ENCODE peak calls at places on chromosomes 11 and 22, in eight cellular contexts. M is activated T-cell treated with anti-CD3 and anti-CD28 coated beads for 24 hours, O is T-helper 2 cell, Y is NCI-H1436, B is ACHN, K is heart right ventricle, E is GM06990, F is endodermal cell. P is an unnamed sample.

GRCh38 chr22:38696606-38697005 is 4.1 kb downstream of the JOSD1 start:
- DNase-seq in M (peak; percentile 39), O (peak; percentile 70), Y (no peak), B (peak; percentile 68), K (peak; percentile 39), E (no peak), F (no peak), P (peak; percentile 20)

GRCh38 chr11:92269021-92269420 is 44.4 kb downstream of the FAT3 start:
- DNase-seq in M (no peak), O (no peak), Y (no peak), B (peak; percentile 91), K (no peak), E (no peak), F (no peak), P (no peak)

GRCh38 chr22:20885017-20885556 is 26.3 kb downstream of the SNAP29 start:
- DNase-seq in M (no peak), O (no peak), Y (no peak), B (no peak), K (no peak), E (no peak), F (no peak), P (no peak)

GRCh38 chr11:2843551-2843950 is 42.0 kb downstream of the CDKN1C start:
- DNase-seq in M (no peak), O (no peak), Y (no peak), B (no peak), K (no peak), E (no peak), F (no peak), P (no peak)

GRCh38 chr11:122804161-122804560 is 34.1 kb upstream of the CRTAM start:
- DNase-seq in M (no peak), O (no peak), Y (no peak), B (peak; percentile 59), K (no peak), E (no peak), F (no peak), P (no peak)

GRCh38 chr11:88320149-88320559 is 17.4 kb downstream of the CTSC start:
- DNase-seq in M (no peak), O (no peak), Y (no peak), B (no peak), K (no peak), E (no peak), F (no peak), P (no peak)

GRCh38 chr11:94681140-94681539 is 87.0 kb upstream of the AMOTL1 start:
- DNase-seq in M (no peak), O (no peak), Y (no peak), B (no peak), K (no peak), E (no peak), F (no peak), P (no peak)

GRCh38 chr22:39999144-39999757 is 4.5 kb downstream of the FAM83F start:
- DNase-seq in M (no peak), O (peak; percentile 20), Y (no peak), B (no peak), K (no peak), E (no peak), F (no peak), P (no peak)

GRCh38 chr11:65496304-65497140 is 2.3 kb upstream of the MALAT1 start:
- DNase-seq in M (no peak), O (no peak), Y (no peak), B (no peak), K (peak; percentile 53), E (no peak), F (no peak), P (no peak)

GRCh38 chr11:110433393-110434333 is 3.9 kb downstream of the FDX1 start:
- DNase-seq in M (no peak), O (peak; percentile 42), Y (no peak), B (peak; percentile 39), K (no peak), E (no peak), F (no peak), P (no peak)

GRCh38 chr22:41758231-41758630 is 42.2 kb upstream of the CCDC134 start:
- DNase-seq in M (no peak), O (no peak), Y (no peak), B (no peak), K (no peak), E (no peak), F (no peak), P (no peak)

GRCh38 chr22:42758929-42759629 is 38.4 kb upstream of the A4GALT start:
- DNase-seq in M (no peak), O (no peak), Y (no peak), B (no peak), K (no peak), E (no peak), F (no peak), P (no peak)

P was measured in breast epithelium.